ENCODE peak calls at places on chromosomes 3 and 15, in eight cellular contexts. One of them, this sample, is unnamed.

GRCh38 chr15:70870066-70870465 is 16.1 kb upstream of the LARP6 start:
- DNase-seq in HepG2: no peak
- DNase-seq in AG09309: no peak
- DNase-seq in neural progenitor cell: no peak
- DNase-seq in sigmoid colon: no peak
- DNase-seq in GM13976: peak; percentile 45
- DNase-seq in B cell: no peak
- DNase-seq in Caco-2: no peak
- DNase-seq in this sample: no peak

GRCh38 chr3:68861521-68861920 is 70.8 kb downstream of the TAFA4 start:
- DNase-seq in HepG2: no peak
- DNase-seq in B cell: no peak
- DNase-seq in Caco-2: no peak
- DNase-seq in AG09309: no peak
- DNase-seq in sigmoid colon: no peak
- DNase-seq in neural progenitor cell: no peak
- DNase-seq in GM13976: no peak
- DNase-seq in this sample: no peak

GRCh38 chr3:51670053-51670666 is 892 bp upstream of the TEX264 start:
- DNase-seq in B cell: no peak
- DNase-seq in GM13976: no peak
- DNase-seq in HepG2: no peak
- DNase-seq in Caco-2: no peak
- DNase-seq in sigmoid colon: no peak
- DNase-seq in neural progenitor cell: no peak
- DNase-seq in AG09309: no peak
- DNase-seq in this sample: no peak

GRCh38 chr3:129461461-129462146 is 21.6 kb downstream of the IFT122 start:
- DNase-seq in AG09309: no peak
- DNase-seq in Caco-2: no peak
- DNase-seq in B cell: no peak
- DNase-seq in neural progenitor cell: no peak
- DNase-seq in sigmoid colon: no peak
- DNase-seq in HepG2: no peak
- DNase-seq in GM13976: no peak
- DNase-seq in this sample: no peak

GRCh38 chr3:156816091-156816793 is 9.9 kb upstream of the LEKR1 start:
- DNase-seq in neural progenitor cell: peak; percentile 79
- DNase-seq in B cell: peak; percentile 62
- DNase-seq in Caco-2: peak; percentile 76
- DNase-seq in AG09309: no peak
- DNase-seq in HepG2: no peak
- DNase-seq in GM13976: peak; percentile 65
- DNase-seq in sigmoid colon: peak; percentile 69
- DNase-seq in this sample: no peak

GRCh38 chr3:71447803-71448202 is 135.7 kb downstream of the FOXP1 start:
- DNase-seq in neural progenitor cell: no peak
- DNase-seq in HepG2: no peak
- DNase-seq in AG09309: no peak
- DNase-seq in GM13976: no peak
- DNase-seq in B cell: no peak
- DNase-seq in sigmoid colon: no peak
- DNase-seq in Caco-2: no peak
- DNase-seq in this sample: no peak

GRCh38 chr3:17820704-17821103 is 78.3 kb upstream of the TBC1D5 start:
- DNase-seq in sigmoid colon: no peak
- DNase-seq in Caco-2: no peak
- DNase-seq in HepG2: no peak
- DNase-seq in AG09309: no peak
- DNase-seq in GM13976: no peak
- DNase-seq in B cell: no peak
- DNase-seq in neural progenitor cell: no peak
- DNase-seq in this sample: no peak

GRCh38 chr3:188812198-188812597 is 359.6 kb upstream of the TPRG1 start:
- DNase-seq in sigmoid colon: no peak
- DNase-seq in neural progenitor cell: no peak
- DNase-seq in B cell: no peak
- DNase-seq in GM13976: no peak
- DNase-seq in HepG2: no peak
- DNase-seq in AG09309: peak; percentile 10
- DNase-seq in Caco-2: no peak
- DNase-seq in this sample: no peak

GRCh38 chr3:125123455-125123854 is 67.7 kb upstream of the HEG1 start:
- DNase-seq in AG09309: no peak
- DNase-seq in B cell: no peak
- DNase-seq in Caco-2: no peak
- DNase-seq in HepG2: no peak
- DNase-seq in GM13976: no peak
- DNase-seq in sigmoid colon: no peak
- DNase-seq in neural progenitor cell: no peak
- DNase-seq in this sample: no peak

GRCh38 chr3:117454928-117455327 is 745.3 kb downstream of the TUSC7 start:
- DNase-seq in Caco-2: no peak
- DNase-seq in B cell: no peak
- DNase-seq in HepG2: no peak
- DNase-seq in neural progenitor cell: no peak
- DNase-seq in GM13976: no peak
- DNase-seq in sigmoid colon: no peak
- DNase-seq in AG09309: no peak
- DNase-seq in this sample: no peak

GRCh38 chr15:78177447-78177873 is 28.3 kb downstream of the IDH3A start:
- DNase-seq in Caco-2: peak; percentile 42
- DNase-seq in HepG2: peak; percentile 30
- DNase-seq in B cell: no peak
- DNase-seq in sigmoid colon: no peak
- DNase-seq in neural progenitor cell: peak; percentile 84
- DNase-seq in GM13976: peak; percentile 74
- DNase-seq in AG09309: no peak
- DNase-seq in this sample: no peak

GRCh38 chr3:177435301-177435700 is 238.0 kb upstream of the TBL1XR1 start:
- DNase-seq in GM13976: no peak
- DNase-seq in HepG2: no peak
- DNase-seq in neural progenitor cell: no peak
- DNase-seq in sigmoid colon: no peak
- DNase-seq in AG09309: no peak
- DNase-seq in B cell: no peak
- DNase-seq in Caco-2: no peak
- DNase-seq in this sample: no peak
- TF ChIP-seq CTCF in GM13976: no peak
- TF ChIP-seq CTCF in HepG2: no peak
- TF ChIP-seq CTCF in neural progenitor cell: no peak
- TF ChIP-seq CTCF in sigmoid colon: no peak
- TF ChIP-seq CTCF in AG09309: no peak
- TF ChIP-seq CTCF in B cell: no peak
- TF ChIP-seq CTCF in Caco-2: no peak
- TF ChIP-seq CTCF in this sample: no peak

GRCh38 chr15:38458646-38459045 is 4.7 kb downstream of the FAM98B start:
- DNase-seq in sigmoid colon: no peak
- DNase-seq in HepG2: no peak
- DNase-seq in GM13976: no peak
- DNase-seq in Caco-2: no peak
- DNase-seq in neural progenitor cell: no peak
- DNase-seq in B cell: no peak
- DNase-seq in AG09309: no peak
- DNase-seq in this sample: no peak

GRCh38 chr15:38453971-38454686 is at the start of gene FAM98B:
- DNase-seq in neural progenitor cell: peak; percentile 86
- DNase-seq in sigmoid colon: peak; percentile 93
- DNase-seq in AG09309: peak; percentile 53
- DNase-seq in Caco-2: peak; percentile 95
- DNase-seq in B cell: peak; percentile 87
- DNase-seq in HepG2: peak; percentile 73
- DNase-seq in GM13976: peak; percentile 85
- DNase-seq in this sample: peak; percentile 97

GRCh38 chr15:38459480-38459879 is 5.6 kb downstream of the FAM98B start:
- DNase-seq in Caco-2: no peak
- DNase-seq in AG09309: no peak
- DNase-seq in HepG2: no peak
- DNase-seq in B cell: no peak
- DNase-seq in neural progenitor cell: no peak
- DNase-seq in GM13976: no peak
- DNase-seq in sigmoid colon: no peak
- DNase-seq in this sample: no peak

GRCh38 chr15:38455096-38455495 is 1.2 kb downstream of the FAM98B start:
- DNase-seq in AG09309: no peak
- DNase-seq in B cell: no peak
- DNase-seq in neural progenitor cell: no peak
- DNase-seq in GM13976: no peak
- DNase-seq in Caco-2: no peak
- DNase-seq in HepG2: no peak
- DNase-seq in sigmoid colon: no peak
- DNase-seq in this sample: no peak

GRCh38 chr15:38454687-38455071 is 752 bp downstream of the FAM98B start:
- DNase-seq in sigmoid colon: no peak
- DNase-seq in Caco-2: no peak
- DNase-seq in HepG2: peak; percentile 9
- DNase-seq in neural progenitor cell: peak; percentile 32
- DNase-seq in B cell: no peak
- DNase-seq in AG09309: no peak
- DNase-seq in GM13976: no peak
- DNase-seq in this sample: no peak
- TF ChIP-seq CTCF in sigmoid colon: no peak
- TF ChIP-seq CTCF in Caco-2: no peak
- TF ChIP-seq CTCF in HepG2: no peak
- TF ChIP-seq CTCF in neural progenitor cell: no peak
- TF ChIP-seq CTCF in B cell: no peak
- TF ChIP-seq CTCF in AG09309: no peak
- TF ChIP-seq CTCF in GM13976: no peak
- TF ChIP-seq CTCF in this sample: no peak

GRCh38 chr3:196631655-196632032 is 7.8 kb upstream of the NRROS start:
- DNase-seq in sigmoid colon: no peak
- DNase-seq in AG09309: no peak
- DNase-seq in HepG2: no peak
- DNase-seq in GM13976: no peak
- DNase-seq in Caco-2: no peak
- DNase-seq in neural progenitor cell: no peak
- DNase-seq in B cell: no peak
- DNase-seq in this sample: no peak

GRCh38 chr3:196633658-196634151 is 5.8 kb upstream of the NRROS start:
- DNase-seq in neural progenitor cell: no peak
- DNase-seq in GM13976: no peak
- DNase-seq in B cell: no peak
- DNase-seq in AG09309: no peak
- DNase-seq in HepG2: no peak
- DNase-seq in Caco-2: no peak
- DNase-seq in sigmoid colon: no peak
- DNase-seq in this sample: no peak

GRCh38 chr3:196634224-196634623 is 5.3 kb upstream of the NRROS start:
- DNase-seq in sigmoid colon: no peak
- DNase-seq in AG09309: no peak
- DNase-seq in Caco-2: no peak
- DNase-seq in HepG2: no peak
- DNase-seq in GM13976: peak; percentile 56
- DNase-seq in neural progenitor cell: no peak
- DNase-seq in B cell: peak; percentile 56
- DNase-seq in this sample: no peak

GRCh38 chr3:196634851-196635250 is 4.6 kb upstream of the NRROS start:
- DNase-seq in sigmoid colon: no peak
- DNase-seq in GM13976: no peak
- DNase-seq in HepG2: no peak
- DNase-seq in AG09309: no peak
- DNase-seq in Caco-2: no peak
- DNase-seq in B cell: no peak
- DNase-seq in neural progenitor cell: no peak
- DNase-seq in this sample: peak; percentile 58

DNA sequence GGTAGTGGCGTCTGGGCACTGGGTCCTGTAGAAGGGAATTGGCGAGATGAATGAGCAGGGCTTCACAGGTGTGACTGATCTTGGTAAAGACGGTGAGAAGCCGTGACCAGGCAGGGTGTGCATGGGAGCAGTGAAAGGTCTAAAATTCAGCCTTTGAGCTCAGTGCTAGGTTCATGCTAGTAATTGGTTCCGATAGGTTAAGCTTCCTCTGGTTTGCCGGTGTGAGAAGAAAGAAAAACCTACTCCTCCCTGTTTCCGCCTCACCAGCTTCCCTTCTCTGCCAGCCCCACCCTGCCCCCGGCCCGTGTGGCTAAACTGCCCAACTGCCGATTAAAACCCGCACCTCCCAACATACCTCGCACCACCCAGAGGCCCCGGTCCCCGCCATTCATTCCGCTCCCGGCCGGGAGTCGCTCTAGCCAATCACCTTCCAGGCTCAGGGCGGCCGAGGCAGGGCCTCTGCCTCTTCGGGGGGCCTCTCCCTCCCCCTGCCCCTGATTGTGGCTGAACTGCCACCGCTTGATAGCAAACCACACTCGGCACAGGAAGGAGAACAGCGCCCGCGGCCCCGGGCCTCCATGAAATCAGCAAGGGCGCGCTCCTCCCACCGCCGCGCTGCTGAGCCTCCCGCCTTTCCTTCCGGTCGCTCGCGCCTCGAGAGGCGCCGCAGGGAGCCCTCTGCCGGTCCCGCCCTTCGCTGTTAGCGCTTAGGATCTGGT is 7.3 kb upstream of the NRROS start:
- DNase-seq in GM13976: peak; percentile 89
- DNase-seq in HepG2: peak; percentile 54
- DNase-seq in AG09309: no peak
- DNase-seq in sigmoid colon: peak; percentile 87
- DNase-seq in Caco-2: peak; percentile 89
- DNase-seq in B cell: peak; percentile 83
- DNase-seq in neural progenitor cell: peak; percentile 95
- DNase-seq in this sample: no peak
- TF ChIP-seq CTCF in GM13976: peak; percentile 58
- TF ChIP-seq CTCF in HepG2: peak; percentile 65
- TF ChIP-seq CTCF in AG09309: peak; percentile 33
- TF ChIP-seq CTCF in sigmoid colon: no peak
- TF ChIP-seq CTCF in Caco-2: no peak
- TF ChIP-seq CTCF in B cell: peak; percentile 29
- TF ChIP-seq CTCF in neural progenitor cell: no peak
- TF ChIP-seq CTCF in this sample: peak; percentile 60

DNA sequence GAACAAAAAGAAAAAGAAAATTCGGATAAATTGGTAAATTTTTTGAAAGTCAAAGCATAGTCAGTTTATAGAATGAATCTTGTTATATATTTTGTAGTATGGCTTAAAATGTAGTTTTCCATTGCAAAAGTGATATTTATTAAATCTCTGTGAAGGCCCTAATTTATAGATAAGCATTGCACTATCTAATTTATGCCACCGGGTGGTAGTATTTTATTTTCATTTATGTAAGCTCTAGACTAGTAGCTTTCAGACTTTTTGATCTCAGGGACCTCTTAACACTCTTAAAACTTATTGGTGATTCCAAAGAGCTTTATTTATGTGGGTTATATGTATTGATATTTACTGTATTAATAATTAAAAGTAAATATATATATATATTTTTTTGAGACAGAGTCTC is 133.9 kb upstream of the LRRFIP2 start:
- DNase-seq in neural progenitor cell: peak; percentile 26
- DNase-seq in Caco-2: no peak
- DNase-seq in B cell: no peak
- DNase-seq in HepG2: peak; percentile 7
- DNase-seq in sigmoid colon: no peak
- DNase-seq in AG09309: no peak
- DNase-seq in GM13976: peak; percentile 24
- DNase-seq in this sample: no peak
- TF ChIP-seq CTCF in neural progenitor cell: peak; percentile 55
- TF ChIP-seq CTCF in Caco-2: peak; percentile 38
- TF ChIP-seq CTCF in B cell: peak; percentile 64
- TF ChIP-seq CTCF in HepG2: no peak
- TF ChIP-seq CTCF in sigmoid colon: peak; percentile 13
- TF ChIP-seq CTCF in AG09309: no peak
- TF ChIP-seq CTCF in GM13976: peak; percentile 17
- TF ChIP-seq CTCF in this sample: peak; percentile 80